ENCODE peak calls at places on chromosomes 7 and 10, in six cellular contexts. R, F, X, K, S and Q are unnamed samples.

GRCh38 chr10:125023269-125023668 is 81.3 kb downstream of the ZRANB1 start:
- DNase-seq in S (no peak), F (no peak), X (no peak), R (peak), K (no peak), Q (no peak)

GRCh38 chr10:102313221-102313896 is 68.0 kb downstream of the GBF1 start:
- DNase-seq in X (no peak), R (no peak), F (no peak), S (no peak), K (no peak), Q (no peak)

GRCh38 chr10:43983856-43984271 is 335.2 kb upstream of the ZNF32 start:
- DNase-seq in S (no peak), R (no peak), K (no peak), X (no peak), F (no peak), Q (no peak)

GRCh38 chr10:91627344-91628102 is 5.3 kb downstream of the PPP1R3C start:
- DNase-seq in X (no peak), S (no peak), K (no peak), F (no peak), R (no peak), Q (no peak)

GRCh38 chr10:116015922-116016321 is 257.1 kb downstream of the GFRA1 start:
- DNase-seq in K (no peak), S (no peak), X (no peak), F (no peak), R (no peak), Q (no peak)

GRCh38 chr10:122159159-122159970 is 111.7 kb upstream of the BTBD16 start:
- DNase-seq in F (no peak), K (no peak), X (no peak), S (no peak), R (no peak), Q (no peak)

GRCh38 chr10:69820817-69821216 is 19.1 kb downstream of the COL13A1 start:
- DNase-seq in K (no peak), R (no peak), X (no peak), F (no peak), S (no peak), Q (no peak)

GRCh38 chr10:7383442-7383841 is 27.4 kb downstream of the SFMBT2 start:
- DNase-seq in K (no peak), F (no peak), R (no peak), S (no peak), X (no peak), Q (no peak)

GRCh38 chr10:109945473-109946177 is 22.3 kb upstream of the XPNPEP1 start:
- DNase-seq in S (no peak), X (no peak), F (no peak), K (no peak), R (no peak), Q (no peak)

GRCh38 chr10:112701528-112702295 is 248.3 kb upstream of the TCF7L2 start:
- DNase-seq in X (no peak), S (peak), F (no peak), R (peak), K (no peak), Q (no peak)

GRCh38 chr10:7275761-7276440 is 134.9 kb downstream of the SFMBT2 start:
- DNase-seq in K (no peak), S (no peak), F (no peak), R (no peak), X (no peak), Q (no peak)

GRCh38 chr7:49513939-49514338 is 259.5 kb upstream of the VWC2 start:
- DNase-seq in K (no peak), F (no peak), R (no peak), X (no peak), S (no peak), Q (no peak)

GRCh38 chr7:29113384-29114102 is 32.8 kb downstream of the CPVL start:
- DNase-seq in K (no peak), X (peak), R (peak), S (no peak), F (peak), Q (peak)

GRCh38 chr10:63573068-63573697 is 52.0 kb downstream of the REEP3 start:
- DNase-seq in K (no peak), R (no peak), S (no peak), F (no peak), X (no peak), Q (no peak)

GRCh38 chr10:105189464-105189800 is 548.3 kb downstream of the SORCS3 start:
- DNase-seq in F (no peak), R (no peak), X (no peak), K (no peak), S (no peak), Q (no peak)

GRCh38 chr10:97083228-97083860 is 102.4 kb downstream of the SLIT1 start:
- DNase-seq in S (no peak), X (no peak), R (no peak), K (no peak), F (no peak), Q (no peak)

GRCh38 chr10:66148312-66148711 is 777.5 kb upstream of the LRRTM3 start:
- DNase-seq in X (no peak), R (no peak), F (no peak), K (no peak), S (no peak), Q (no peak)

GRCh38 chr10:3785251-3785848 is 341 bp upstream of the KLF6 start:
- DNase-seq in K (peak), S (peak), R (peak), F (peak), X (peak), Q (peak)

GRCh38 chr7:1231214-1232102 is 1.2 kb upstream of the UNCX start:
- DNase-seq in X (no peak), F (peak), S (no peak), R (no peak), K (no peak), Q (no peak)

GRCh38 chr7:77940647-77941046 is 142.1 kb downstream of the PHTF2 start:
- DNase-seq in S (no peak), X (peak), K (no peak), R (peak), F (no peak), Q (peak)

GRCh38 chr7:63012633-63013183 is 985.9 kb upstream of the ZNF722 start:
- DNase-seq in F (no peak), X (no peak), R (no peak), S (no peak), K (no peak), Q (no peak)

GRCh38 chr7:44766416-44766801 is 17.8 kb downstream of the ZMIZ2 start:
- DNase-seq in X (no peak), F (no peak), K (no peak), S (no peak), R (no peak), Q (no peak)

GRCh38 chr10:3126741-3127342 is 45.7 kb downstream of the PITRM1 start:
- DNase-seq in K (no peak), X (no peak), S (no peak), R (no peak), F (no peak), Q (no peak)

GRCh38 chr7:99024066-99024465 is 119.8 kb downstream of the SMURF1 start:
- DNase-seq in S (no peak), R (no peak), K (no peak), F (no peak), X (no peak), Q (no peak)

GRCh38 chr10:24691113-24691512 is 32.6 kb downstream of the ARHGAP21 start:
- DNase-seq in F (no peak), X (no peak), K (no peak), R (no peak), S (no peak), Q (no peak)

GRCh38 chr7:73342645-73343044 is 14.7 kb downstream of the FKBP6 start:
- DNase-seq in R (peak), S (no peak), X (peak), F (no peak), K (no peak), Q (no peak)

GRCh38 chr10:8044908-8045727 is 9.4 kb upstream of the GATA3 start:
- DNase-seq in K (no peak), F (no peak), R (no peak), S (peak), X (no peak), Q (peak)

GRCh38 chr7:107594961-107595737 is 15.1 kb downstream of the BCAP29 start:
- DNase-seq in F (no peak), R (no peak), K (no peak), S (no peak), X (no peak), Q (no peak)

GRCh38 chr7:47503283-47503682 is 78.6 kb downstream of the TNS3 start:
- DNase-seq in R (no peak), K (no peak), F (no peak), X (no peak), S (no peak), Q (no peak)

GRCh38 chr7:40824461-40824860 is 689.7 kb downstream of the SUGCT start:
- DNase-seq in X (no peak), R (no peak), F (no peak), K (no peak), S (no peak), Q (no peak)

GRCh38 chr7:40827217-40828085 is 692.6 kb downstream of the SUGCT start:
- DNase-seq in X (no peak), F (no peak), S (no peak), R (no peak), K (no peak), Q (no peak)

GRCh38 chr7:40826419-40827216 is 691.8 kb downstream of the SUGCT start:
- DNase-seq in K (no peak), S (no peak), R (peak), F (no peak), X (no peak), Q (no peak)

GRCh38 chr7:40829201-40829600 is 694.4 kb downstream of the SUGCT start:
- DNase-seq in F (no peak), K (no peak), R (no peak), X (no peak), S (no peak), Q (no peak)

DNA sequence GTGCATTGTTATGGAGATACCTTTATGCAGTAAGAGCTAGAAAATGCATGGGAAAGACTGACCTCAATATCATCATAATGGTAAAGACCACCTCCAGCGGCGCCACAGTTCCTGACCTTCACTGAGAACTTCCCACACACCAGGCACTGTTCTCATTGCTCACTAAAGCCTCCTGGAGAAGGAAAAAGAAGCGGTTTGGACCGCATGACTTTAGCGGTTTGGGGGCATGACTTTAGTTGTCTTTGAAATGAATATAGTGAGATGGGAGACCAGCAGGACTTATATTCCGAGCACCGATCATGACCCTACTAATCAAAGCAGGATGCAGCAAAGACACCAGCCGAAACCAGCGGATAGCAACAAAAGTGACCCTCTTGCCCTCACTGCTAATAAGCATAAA is 693.9 kb downstream of the SUGCT start:
- DNase-seq in X (no peak), R (no peak), K (no peak), F (no peak), S (no peak), Q (no peak)
- TF ChIP-seq ATF3 in X (no peak), R (no peak), K (no peak), F (no peak), S (no peak), Q (no peak)

DNA sequence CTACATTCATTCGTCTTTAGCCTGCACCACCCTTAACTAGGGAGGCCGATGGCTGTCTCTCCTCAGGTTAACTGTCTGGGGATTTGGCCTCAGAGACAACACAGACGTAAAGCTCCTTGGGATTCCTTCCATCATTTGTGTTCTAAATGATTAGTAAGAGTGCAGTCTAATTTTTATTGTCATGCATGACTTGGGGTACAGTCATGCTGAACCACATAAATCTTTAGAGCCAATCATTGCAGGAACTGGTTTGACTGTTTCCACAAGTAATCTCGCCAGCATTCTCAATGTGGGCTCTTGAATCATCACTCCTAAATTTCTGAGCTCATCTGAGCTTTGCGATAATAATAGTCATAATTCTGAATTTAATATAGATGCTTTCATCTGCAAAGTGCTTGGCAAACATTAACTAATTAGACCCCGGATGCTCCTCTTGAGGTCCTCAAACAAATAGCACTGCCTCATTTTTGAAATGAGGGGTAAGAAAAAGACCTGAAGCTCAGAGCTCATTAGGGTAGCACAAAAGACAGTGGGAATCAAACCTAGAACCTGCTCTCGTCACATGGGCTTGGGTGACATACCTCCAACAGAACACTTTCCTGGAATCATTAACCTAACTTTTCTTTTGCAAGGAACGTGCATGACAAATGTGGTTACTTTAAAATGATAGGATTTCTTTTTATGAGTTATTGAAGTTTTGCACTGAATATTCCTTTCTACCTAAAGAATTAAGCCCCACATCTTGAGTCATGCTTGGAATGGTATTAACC is 118.8 kb upstream of the NRP1 start:
- DNase-seq in S (no peak), K (no peak), R (no peak), X (no peak), F (no peak), Q (no peak)
- TF ChIP-seq ATF3 in S (no peak), K (no peak), R (no peak), X (no peak), F (no peak), Q (no peak)

GRCh38 chr10:127600479-127600878 is 51.4 kb downstream of the NPS start:
- DNase-seq in R (peak), F (peak), K (no peak), S (peak), X (no peak), Q (no peak)
- TF ChIP-seq ATF3 in R (no peak), F (no peak), K (no peak), S (no peak), X (no peak), Q (no peak)

GRCh38 chr10:119343001-119343601 is 135.7 kb downstream of the GRK5 start:
- DNase-seq in F (no peak), S (no peak), K (no peak), X (no peak), R (no peak), Q (no peak)

GRCh38 chr10:119342017-119342734 is 134.8 kb downstream of the GRK5 start:
- DNase-seq in K (no peak), X (no peak), R (no peak), S (no peak), F (no peak), Q (no peak)

GRCh38 chr10:119340893-119341235 is 133.5 kb downstream of the GRK5 start:
- DNase-seq in S (no peak), F (no peak), R (no peak), K (no peak), X (no peak), Q (no peak)

GRCh38 chr10:119339099-119339498 is 131.7 kb downstream of the GRK5 start:
- DNase-seq in K (no peak), S (no peak), F (no peak), X (no peak), R (no peak), Q (no peak)

GRCh38 chr10:119341236-119342016 is 134.1 kb downstream of the GRK5 start:
- DNase-seq in R (peak), F (no peak), X (no peak), S (no peak), K (no peak), Q (peak)
- TF ChIP-seq ATF3 in R (peak), F (no peak), X (no peak), S (no peak), K (no peak), Q (no peak)

GRCh38 chr7:157718303-157719007 is 381.7 kb downstream of the DNAJB6 start:
- DNase-seq in S (no peak), R (no peak), X (no peak), F (no peak), K (no peak), Q (no peak)

GRCh38 chr7:157719705-157720655 is 383.2 kb downstream of the DNAJB6 start:
- DNase-seq in R (no peak), S (no peak), F (no peak), X (no peak), K (no peak), Q (no peak)

GRCh38 chr7:157721468-157722136 is 384.8 kb downstream of the DNAJB6 start:
- DNase-seq in X (no peak), R (no peak), K (no peak), S (no peak), F (no peak), Q (no peak)

GRCh38 chr7:157717211-157718174 is 380.7 kb downstream of the DNAJB6 start:
- DNase-seq in R (no peak), X (no peak), S (no peak), F (no peak), K (no peak), Q (no peak)

DNA sequence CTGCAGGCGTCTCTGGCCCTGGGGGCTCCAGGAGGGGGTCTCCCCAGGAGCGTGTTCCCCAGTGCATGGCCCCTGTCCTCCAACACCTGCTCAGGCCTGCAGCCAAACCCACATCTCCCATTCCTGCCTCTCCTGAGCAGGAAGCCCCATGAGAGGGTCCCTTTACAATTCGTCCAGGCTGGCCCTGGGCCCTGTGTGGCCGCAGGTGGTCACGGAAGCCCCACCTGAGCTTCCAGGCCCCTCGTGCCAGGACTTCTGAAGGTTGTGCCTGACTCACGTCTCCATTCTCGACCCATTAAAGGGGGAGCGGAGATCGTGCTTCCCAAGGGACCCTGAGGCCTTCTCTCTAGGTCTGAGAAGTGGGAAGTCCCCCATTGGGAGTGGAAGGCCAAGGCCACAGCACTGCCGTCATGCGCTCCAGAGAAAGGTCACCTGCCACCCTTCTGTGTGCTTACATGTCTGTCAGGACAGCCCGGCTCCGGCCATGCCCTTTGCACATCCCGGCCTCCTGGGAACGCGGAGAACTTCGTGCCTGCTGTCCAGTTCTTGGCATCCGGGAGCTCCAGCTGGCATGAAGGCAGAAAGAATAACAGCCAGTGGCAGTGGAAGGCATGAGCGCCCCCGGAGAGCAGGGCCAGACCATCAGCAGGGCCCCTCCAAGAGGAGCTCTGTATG is 382.3 kb downstream of the DNAJB6 start:
- DNase-seq in K (no peak), F (no peak), X (no peak), R (no peak), S (no peak), Q (no peak)
- TF ChIP-seq ATF3 in K (no peak), F (no peak), X (no peak), R (no peak), S (no peak), Q (no peak)